ENCODE peak calls at places on chromosomes 16 and 17, in five cellular contexts. One of them, this sample, is unnamed.

GRCh38 chr16:11627292-11627663 is 40.6 kb upstream of the LITAF start:
- DNase-seq in GM12878: no peak
- DNase-seq in GM12891: no peak
- DNase-seq in breast epithelium: no peak
- DNase-seq in tibial nerve: no peak
- DNase-seq in this sample: no peak

GRCh38 chr17:9307313-9307998 is 268.2 kb downstream of the STX8 start:
- DNase-seq in GM12891: no peak
- DNase-seq in breast epithelium: no peak
- DNase-seq in GM12878: no peak
- DNase-seq in tibial nerve: no peak
- DNase-seq in this sample: no peak

GRCh38 chr17:2814499-2815341 is 18.5 kb downstream of the RAP1GAP2 start:
- DNase-seq in GM12891: peak
- DNase-seq in breast epithelium: no peak
- DNase-seq in tibial nerve: no peak
- DNase-seq in GM12878: peak
- DNase-seq in this sample: peak

GRCh38 chr17:41580651-41581365 is 5.9 kb downstream of the KRT14 start:
- DNase-seq in GM12878: no peak
- DNase-seq in tibial nerve: no peak
- DNase-seq in breast epithelium: peak
- DNase-seq in GM12891: no peak
- DNase-seq in this sample: no peak

GRCh38 chr16:11530171-11530940 is 56.4 kb downstream of the LITAF start:
- DNase-seq in GM12878: no peak
- DNase-seq in breast epithelium: no peak
- DNase-seq in tibial nerve: no peak
- DNase-seq in GM12891: no peak
- DNase-seq in this sample: peak

GRCh38 chr16:77584205-77584859 is 138.0 kb upstream of the NUDT7 start:
- DNase-seq in GM12891: peak
- DNase-seq in breast epithelium: peak
- DNase-seq in tibial nerve: no peak
- DNase-seq in GM12878: no peak
- DNase-seq in this sample: peak

GRCh38 chr16:87169509-87169985 is 147.6 kb downstream of the C16orf95 start:
- DNase-seq in GM12891: no peak
- DNase-seq in GM12878: no peak
- DNase-seq in tibial nerve: no peak
- DNase-seq in breast epithelium: no peak
- DNase-seq in this sample: no peak

GRCh38 chr17:69654981-69655581 is 240.6 kb downstream of the MAP2K6 start:
- DNase-seq in GM12891: no peak
- DNase-seq in tibial nerve: no peak
- DNase-seq in breast epithelium: no peak
- DNase-seq in GM12878: no peak
- DNase-seq in this sample: peak

GRCh38 chr16:11989238-11990160 is 13.0 kb downstream of the SNX29 start:
- DNase-seq in tibial nerve: no peak
- DNase-seq in GM12878: no peak
- DNase-seq in breast epithelium: no peak
- DNase-seq in GM12891: no peak
- DNase-seq in this sample: no peak

GRCh38 chr17:64498308-64499203 is 1.7 kb upstream of the POLG2 start:
- DNase-seq in GM12878: no peak
- DNase-seq in breast epithelium: no peak
- DNase-seq in tibial nerve: no peak
- DNase-seq in GM12891: no peak
- DNase-seq in this sample: no peak
- TF ChIP-seq POLR2A in GM12878: peak
- TF ChIP-seq POLR2A in breast epithelium: no peak
- TF ChIP-seq POLR2A in tibial nerve: no peak
- TF ChIP-seq POLR2A in GM12891: peak
- TF ChIP-seq POLR2A in this sample: no peak

GRCh38 chr17:28334666-28335200 is 539 bp downstream of the IFT20 start:
- DNase-seq in tibial nerve: no peak
- DNase-seq in GM12891: no peak
- DNase-seq in breast epithelium: no peak
- DNase-seq in GM12878: no peak
- DNase-seq in this sample: no peak

GRCh38 chr17:28334176-28334575 is 1.1 kb downstream of the IFT20 start:
- DNase-seq in breast epithelium: no peak
- DNase-seq in tibial nerve: no peak
- DNase-seq in GM12878: no peak
- DNase-seq in GM12891: no peak
- DNase-seq in this sample: no peak

GRCh38 chr17:28335201-28335958 is at the start of the genes IFT20 and TNFAIP1:
- DNase-seq in tibial nerve: peak
- DNase-seq in GM12878: peak
- DNase-seq in GM12891: peak
- DNase-seq in breast epithelium: peak
- DNase-seq in this sample: peak

GRCh38 chr17:28338056-28338768 is 2.7 kb downstream of the TNFAIP1 start:
- DNase-seq in tibial nerve: no peak
- DNase-seq in GM12878: no peak
- DNase-seq in breast epithelium: no peak
- DNase-seq in GM12891: no peak
- DNase-seq in this sample: no peak

DNA sequence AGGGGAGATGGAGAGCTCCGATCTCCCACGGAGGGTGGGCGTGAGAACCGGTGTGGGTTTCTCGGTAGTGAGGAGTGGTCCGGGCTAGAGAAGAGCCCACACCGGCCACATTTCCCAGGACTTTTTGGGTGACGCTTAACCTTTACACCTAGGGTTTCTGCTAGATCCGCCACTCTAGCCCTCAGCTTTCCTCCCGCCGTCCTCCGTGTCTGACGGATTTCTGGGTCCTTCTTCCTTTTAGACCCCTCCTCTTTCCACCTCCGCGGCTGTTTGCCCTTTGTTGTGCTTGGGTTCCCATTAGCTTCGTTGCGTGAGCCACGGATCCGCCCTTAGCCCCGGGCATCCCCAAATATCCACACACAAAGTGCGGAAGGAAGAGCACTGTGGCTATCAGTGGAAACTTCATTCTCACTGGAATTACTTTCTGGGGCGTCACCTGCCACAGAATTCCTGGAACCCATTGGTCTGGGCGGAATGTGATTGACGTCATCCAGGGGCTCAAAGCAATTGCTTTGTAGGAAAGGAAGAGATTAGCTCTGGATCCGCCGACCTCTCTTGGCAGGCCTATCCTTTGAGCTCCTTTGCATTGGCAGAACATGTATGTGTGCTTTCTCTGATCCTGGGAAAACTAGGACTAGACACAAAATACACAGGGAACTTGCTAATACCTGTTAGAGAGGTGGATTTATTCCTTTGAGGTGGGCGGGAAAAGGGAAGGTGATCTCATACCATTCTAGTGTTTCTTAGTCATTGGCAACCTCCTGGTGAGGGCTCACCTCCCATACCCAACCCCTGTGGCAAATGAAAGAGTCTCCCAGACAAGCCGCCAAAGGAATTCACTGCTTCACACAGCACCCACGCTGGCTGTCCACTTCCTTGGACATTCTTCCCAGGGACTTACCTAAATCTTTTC is 654 bp downstream of the TNFAIP1 start:
- DNase-seq in tibial nerve: no peak
- DNase-seq in GM12891: no peak
- DNase-seq in breast epithelium: peak
- DNase-seq in GM12878: no peak
- DNase-seq in this sample: peak
- TF ChIP-seq POLR2A in tibial nerve: no peak
- TF ChIP-seq POLR2A in GM12891: no peak
- TF ChIP-seq POLR2A in breast epithelium: no peak
- TF ChIP-seq POLR2A in GM12878: no peak
- TF ChIP-seq POLR2A in this sample: peak

DNA sequence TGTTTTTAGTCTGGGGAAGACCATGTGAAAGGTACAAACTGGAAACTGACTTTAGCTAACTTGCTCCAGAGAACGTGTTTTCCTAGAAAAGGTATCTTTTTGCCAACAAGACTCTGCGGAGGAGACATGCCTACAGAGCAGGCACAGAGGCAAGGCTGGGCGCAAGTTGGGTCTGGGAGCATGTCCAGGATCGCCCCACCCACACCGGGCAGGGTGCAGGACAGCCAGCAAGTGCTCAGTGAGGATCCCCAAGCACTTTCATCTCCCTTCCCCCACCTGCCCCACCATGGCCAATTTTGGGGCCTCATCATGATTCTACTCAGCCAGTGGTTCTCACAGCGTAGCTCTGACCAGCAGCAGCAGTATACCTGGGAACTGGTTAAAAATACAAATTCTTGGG is 18.2 kb upstream of the ROGDI start:
- DNase-seq in GM12878: no peak
- DNase-seq in GM12891: no peak
- DNase-seq in tibial nerve: no peak
- DNase-seq in breast epithelium: no peak
- DNase-seq in this sample: no peak
- TF ChIP-seq POLR2A in GM12878: no peak
- TF ChIP-seq POLR2A in GM12891: no peak
- TF ChIP-seq POLR2A in tibial nerve: no peak
- TF ChIP-seq POLR2A in breast epithelium: no peak
- TF ChIP-seq POLR2A in this sample: no peak

GRCh38 chr16:23377071-23377931 is 75.2 kb downstream of the SCNN1B start:
- DNase-seq in GM12891: no peak
- DNase-seq in breast epithelium: no peak
- DNase-seq in GM12878: no peak
- DNase-seq in tibial nerve: no peak
- DNase-seq in this sample: no peak

GRCh38 chr16:23380501-23380951 is 72.5 kb downstream of the COG7 start:
- DNase-seq in tibial nerve: no peak
- DNase-seq in GM12878: no peak
- DNase-seq in GM12891: no peak
- DNase-seq in breast epithelium: no peak
- DNase-seq in this sample: no peak

GRCh38 chr16:23378921-23379320 is 74.1 kb downstream of the COG7 start:
- DNase-seq in tibial nerve: no peak
- DNase-seq in GM12891: no peak
- DNase-seq in GM12878: no peak
- DNase-seq in breast epithelium: no peak
- DNase-seq in this sample: no peak

GRCh38 chr16:23379707-23380106 is 73.3 kb downstream of the COG7 start:
- DNase-seq in GM12878: no peak
- DNase-seq in GM12891: no peak
- DNase-seq in breast epithelium: no peak
- DNase-seq in tibial nerve: no peak
- DNase-seq in this sample: no peak

DNA sequence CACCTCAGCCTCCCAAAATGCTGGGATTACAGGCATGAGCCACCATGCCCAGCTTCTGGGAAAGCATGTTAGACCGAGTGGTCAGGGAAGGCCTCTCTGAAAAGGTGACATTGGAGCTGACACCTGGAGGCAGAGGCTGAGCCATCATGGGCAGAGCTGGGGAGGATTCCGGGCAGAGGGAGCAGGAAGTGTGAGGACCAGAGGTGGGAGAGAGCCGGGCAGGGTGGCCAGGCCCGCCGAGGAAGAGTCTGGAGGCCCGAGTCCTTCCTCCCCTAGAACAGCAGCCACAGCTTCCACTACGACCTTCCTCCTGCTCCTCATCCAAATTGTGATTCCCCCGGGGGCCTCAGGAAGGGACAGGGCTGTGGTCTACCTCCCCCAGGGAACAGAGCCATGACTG is 74.7 kb downstream of the COG7 start:
- DNase-seq in breast epithelium: no peak
- DNase-seq in GM12878: no peak
- DNase-seq in GM12891: no peak
- DNase-seq in tibial nerve: no peak
- DNase-seq in this sample: no peak
- TF ChIP-seq POLR2A in breast epithelium: no peak
- TF ChIP-seq POLR2A in GM12878: no peak
- TF ChIP-seq POLR2A in GM12891: no peak
- TF ChIP-seq POLR2A in tibial nerve: no peak
- TF ChIP-seq POLR2A in this sample: no peak

GRCh38 chr17:56913867-56914640 is at the start of gene TRIM25:
- DNase-seq in breast epithelium: peak
- DNase-seq in GM12878: peak
- DNase-seq in GM12891: peak
- DNase-seq in tibial nerve: peak
- DNase-seq in this sample: peak
- TF ChIP-seq POLR2A in breast epithelium: peak
- TF ChIP-seq POLR2A in GM12878: peak
- TF ChIP-seq POLR2A in GM12891: peak
- TF ChIP-seq POLR2A in tibial nerve: peak
- TF ChIP-seq POLR2A in this sample: peak